ENCODE peak calls at places on chromosomes 13 and 19, in six cellular contexts. K, A, Z, I, L and S are unnamed samples.

GRCh38 chr13:63435668-63436275 is 2020.1 kb upstream of the PCDH20 start:
- DNase-seq in Z (peak; percentile 96), K (peak; percentile 95), I (peak; percentile 99), A (no peak), L (no peak), S (peak; percentile 73)

GRCh38 chr19:29872224-29872731 is 60.5 kb downstream of the CCNE1 start:
- DNase-seq in Z (peak; percentile 36), A (no peak), K (no peak), L (peak; percentile 81), I (no peak), S (no peak)

GRCh38 chr13:78780708-78781107 is 121.8 kb upstream of the OBI1 start:
- DNase-seq in K (no peak), A (no peak), Z (no peak), I (no peak), L (no peak), S (no peak)

GRCh38 chr19:3450796-3451411 is 29.4 kb downstream of the SMIM24 start:
- DNase-seq in L (no peak), Z (peak; percentile 100), K (peak; percentile 99), A (no peak), I (peak; percentile 100), S (peak; percentile 99)

GRCh38 chr13:34578471-34578870 is 363.6 kb upstream of the NBEA start:
- DNase-seq in L (no peak), Z (peak; percentile 19), I (no peak), A (no peak), K (no peak), S (no peak)

GRCh38 chr19:30135358-30135757 is 193.3 kb downstream of the URI1 start:
- DNase-seq in L (no peak), I (no peak), K (no peak), A (no peak), Z (no peak), S (no peak)

GRCh38 chr19:15948223-15949058 is at the start of gene OR10H4:
- DNase-seq in I (no peak), Z (no peak), L (no peak), A (no peak), K (no peak), S (no peak)

GRCh38 chr19:6241056-6241455 is 38.7 kb downstream of the MLLT1 start:
- DNase-seq in Z (no peak), I (no peak), A (no peak), K (no peak), L (no peak), S (no peak)

GRCh38 chr13:54185785-54186184 is 1157.2 kb downstream of the OLFM4 start:
- DNase-seq in I (no peak), K (no peak), L (peak; percentile 73), A (no peak), Z (no peak), S (no peak)

GRCh38 chr19:17385878-17386611 is 8.0 kb downstream of the CCDC194 start:
- DNase-seq in Z (peak; percentile 60), A (no peak), L (peak; percentile 85), K (no peak), I (peak; percentile 35), S (no peak)

GRCh38 chr13:80339578-80339840 is 1.4 kb downstream of the SPRY2 start:
- DNase-seq in A (peak; percentile 8), L (peak; percentile 65), K (no peak), I (peak; percentile 13), Z (peak; percentile 42), S (no peak)

GRCh38 chr13:44768775-44769578 is 192.8 kb upstream of the TSC22D1 start:
- DNase-seq in L (no peak), K (no peak), I (no peak), Z (peak; percentile 41), A (no peak), S (no peak)

GRCh38 chr19:45632468-45633196 is 6.6 kb downstream of the EML2 start:
- DNase-seq in I (peak; percentile 70), L (peak; percentile 93), A (peak; percentile 90), K (peak; percentile 75), Z (peak; percentile 87), S (no peak)

GRCh38 chr19:18183529-18183928 is 9.5 kb upstream of the MPV17L2 start:
- DNase-seq in L (no peak), Z (no peak), I (no peak), K (no peak), A (no peak), S (no peak)

GRCh38 chr13:51635137-51635878 is 51.0 kb downstream of the WDFY2 start:
- DNase-seq in L (no peak), Z (no peak), K (no peak), I (no peak), A (no peak), S (no peak)

GRCh38 chr13:51628059-51628852 is 44.0 kb downstream of the WDFY2 start:
- DNase-seq in L (no peak), I (no peak), A (no peak), Z (no peak), K (no peak), S (no peak)

GRCh38 chr13:51636349-51636890 is 52.2 kb downstream of the WDFY2 start:
- DNase-seq in I (no peak), A (peak; percentile 23), L (no peak), Z (no peak), K (no peak), S (no peak)

GRCh38 chr13:51629711-51630575 is 45.7 kb downstream of the WDFY2 start:
- DNase-seq in L (no peak), Z (peak; percentile 65), A (no peak), I (no peak), K (no peak), S (no peak)

DNA sequence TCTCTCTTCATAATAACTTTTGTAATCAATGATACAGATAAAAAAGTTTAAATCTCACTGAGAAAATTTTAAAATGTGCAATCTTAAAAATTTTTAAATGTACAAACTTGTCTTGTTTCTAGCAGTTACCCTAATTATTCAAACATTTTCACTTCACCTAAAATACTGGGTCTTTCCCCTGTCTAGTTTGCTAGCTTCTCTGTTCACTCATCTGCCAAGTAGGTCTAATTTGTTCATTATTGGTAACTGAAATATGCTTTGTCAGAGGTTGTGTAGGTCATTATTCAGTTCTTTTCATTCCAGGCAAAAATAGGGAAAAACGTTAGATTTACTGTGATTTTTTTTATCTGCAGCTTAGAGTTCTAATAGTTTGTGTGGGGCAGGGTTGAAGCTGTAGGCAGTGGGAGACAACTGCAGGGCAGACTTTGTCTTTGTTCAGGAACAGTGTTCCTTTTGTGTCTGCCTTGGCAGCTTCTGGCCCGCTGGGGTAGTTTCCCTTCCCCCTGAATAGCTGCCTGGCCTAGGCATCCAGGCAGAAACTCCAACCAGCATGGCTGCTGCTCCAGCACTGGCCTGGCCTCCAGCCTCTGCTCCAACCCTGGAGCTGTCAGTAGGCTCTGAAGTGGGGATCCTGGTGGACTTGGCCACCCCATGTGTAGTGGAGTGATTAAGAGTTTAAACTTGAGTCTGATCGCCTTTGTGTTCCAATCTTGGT is 48.5 kb downstream of the WDFY2 start:
- DNase-seq in A (peak; percentile 23), L (peak; percentile 86), I (no peak), K (no peak), Z (no peak), S (no peak)
- H3K4me3 ChIP-seq in A (no peak overlapping the region), L (peak overlapping the region; percentile 28), I (no peak overlapping the region), K (no peak overlapping the region), Z (no peak overlapping the region), S (no peak overlapping the region)

DNA sequence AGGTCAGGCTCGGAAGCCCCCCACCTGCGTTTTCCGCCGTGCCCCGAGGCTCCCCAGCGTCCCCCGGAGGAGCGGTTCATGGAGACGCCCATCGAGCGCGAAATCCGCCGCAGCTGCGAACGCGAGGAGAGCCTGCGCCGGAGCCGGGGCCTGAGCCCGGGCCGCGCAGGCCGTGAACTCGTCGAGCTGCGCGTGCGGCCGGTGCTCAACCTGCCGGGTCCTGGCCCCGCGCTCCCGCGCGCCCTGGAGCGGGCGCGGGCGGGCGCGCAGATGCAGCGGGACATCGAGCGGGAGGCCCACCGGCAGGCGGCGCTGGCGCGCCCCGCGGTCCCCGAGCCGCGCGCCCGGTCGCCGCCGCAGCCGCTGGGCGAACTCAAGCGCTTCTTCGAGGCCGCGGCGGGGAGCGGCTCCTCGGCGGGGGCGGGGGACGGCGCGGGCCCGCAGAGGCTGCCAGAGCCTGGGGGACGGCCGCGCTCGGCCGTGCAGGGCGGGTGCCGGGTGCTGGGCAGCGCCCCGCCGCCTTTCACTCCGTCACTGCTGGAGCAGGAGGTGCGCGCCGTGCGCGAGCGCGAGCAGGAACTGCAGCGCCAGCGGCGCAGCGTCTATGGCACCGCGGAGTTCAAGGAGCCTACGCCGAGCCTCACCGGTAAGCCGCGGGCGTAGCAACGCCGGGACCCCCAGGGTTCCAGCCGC is 792 bp downstream of the MISP3 start:
- DNase-seq in Z (peak; percentile 78), I (peak; percentile 59), K (no peak), L (peak; percentile 92), A (peak; percentile 53), S (no peak)
- TF ChIP-seq CTCF in Z (peak; percentile 1), I (peak; percentile 21), K (no peak), L (peak; percentile 41), A (peak; percentile 13), S (no peak)

GRCh38 chr19:34999498-35000337 is at the start of gene GRAMD1A:
- DNase-seq in A (peak; percentile 88), L (peak; percentile 94), I (peak; percentile 65), K (peak; percentile 58), Z (peak; percentile 86), S (peak; percentile 58)

GRCh38 chr19:35000338-35000646 is 169 bp downstream of the GRAMD1A start:
- DNase-seq in L (no peak), I (no peak), K (no peak), A (no peak), Z (no peak), S (no peak)

GRCh38 chr19:34996978-34997640 is 3.0 kb upstream of the GRAMD1A start:
- DNase-seq in Z (no peak), K (no peak), A (no peak), I (no peak), L (no peak), S (no peak)

GRCh38 chr19:35000647-35001501 is 751 bp downstream of the GRAMD1A start:
- DNase-seq in Z (peak; percentile 49), I (peak; percentile 31), L (peak; percentile 43), K (no peak), A (peak; percentile 38), S (no peak)

GRCh38 chr19:34998777-34999497 is 1.2 kb upstream of the GRAMD1A start:
- DNase-seq in Z (no peak), A (no peak), K (no peak), L (no peak), I (no peak), S (no peak)
- H3K4me3 ChIP-seq in Z (peak overlapping the region; percentile 49), A (peak overlapping the region; percentile 96), K (peak overlapping the region; percentile 79), L (peak overlapping the region; percentile 86), I (peak overlapping the region; percentile 76), S (peak overlapping the region; percentile 84)

GRCh38 chr13:109816112-109816978 is 30.0 kb upstream of the IRS2 start:
- DNase-seq in Z (no peak), I (no peak), K (no peak), L (no peak), A (no peak), S (peak; percentile 74)
- TF ChIP-seq CTCF in Z (no peak), I (no peak), K (no peak), L (no peak), A (no peak), S (no peak)